ENCODE peak calls at places on chromosomes 2 and 18, in eight cellular contexts. N, V, U, Z, O, G, B and S are unnamed samples.

GRCh38 chr2:122236152-122236892 is 480.9 kb downstream of the TSN start:
- DNase-seq in O (peak), Z (no peak), V (no peak), U (no peak), B (peak), N (peak), G (peak), S (peak)

GRCh38 chr2:232300894-232301387 is 77.6 kb upstream of the ALPP start:
- DNase-seq in B (no peak), G (peak), O (no peak), N (no peak), U (no peak), V (no peak), Z (no peak), S (no peak)

GRCh38 chr2:18149660-18150246 is 271.3 kb downstream of the KCNS3 start:
- DNase-seq in B (peak), Z (peak), O (no peak), N (peak), G (peak), V (peak), U (no peak), S (peak)

GRCh38 chr2:12131975-12132374 is 385.5 kb downstream of the LPIN1 start:
- DNase-seq in N (no peak), Z (no peak), B (peak), U (no peak), V (no peak), G (peak), O (peak), S (peak)

GRCh38 chr2:169845016-169845415 is 17.8 kb downstream of the UBR3 start:
- DNase-seq in G (peak), N (no peak), O (no peak), U (no peak), B (no peak), V (no peak), Z (no peak), S (no peak)

GRCh38 chr18:49048361-49048760 is 97.6 kb upstream of the SMAD7 start:
- DNase-seq in G (peak), V (no peak), N (peak), O (peak), Z (no peak), B (no peak), U (no peak), S (peak)

GRCh38 chr2:98514879-98515570 is 70.4 kb downstream of the INPP4A start:
- DNase-seq in V (no peak), O (no peak), G (no peak), N (peak), B (peak), U (no peak), Z (no peak), S (peak)

GRCh38 chr2:237154050-237154638 is 68.5 kb downstream of the COPS8 start:
- DNase-seq in V (peak), O (no peak), B (peak), Z (peak), G (peak), U (peak), N (peak), S (peak)

GRCh38 chr2:190867182-190867581 is 13.4 kb upstream of the GLS start:
- DNase-seq in O (peak), Z (no peak), N (no peak), U (no peak), V (no peak), G (no peak), B (peak), S (peak)

GRCh38 chr2:7627587-7627986 is 710.4 kb downstream of the RNF144A start:
- DNase-seq in U (no peak), N (peak), V (no peak), O (no peak), G (no peak), Z (no peak), B (no peak), S (peak)

GRCh38 chr2:226798422-226799210 is 1.0 kb downstream of the IRS1 start:
- DNase-seq in Z (peak), V (no peak), N (peak), O (no peak), G (no peak), U (peak), B (peak), S (peak)

GRCh38 chr2:199379251-199379650 is 78.5 kb downstream of the SATB2 start:
- DNase-seq in O (no peak), G (peak), U (no peak), B (peak), N (peak), Z (no peak), V (no peak), S (peak)

GRCh38 chr2:5195636-5196035 is 496.5 kb upstream of the SOX11 start:
- DNase-seq in V (no peak), Z (no peak), O (no peak), G (no peak), B (no peak), N (no peak), U (no peak), S (no peak)

GRCh38 chr18:31399336-31400032 is 22.9 kb downstream of the DSG4 start:
- DNase-seq in O (no peak), B (no peak), U (no peak), G (no peak), Z (no peak), V (peak), N (peak), S (no peak)

GRCh38 chr18:10660485-10660884 is 134.7 kb downstream of the NAPG start:
- DNase-seq in O (peak), V (no peak), G (peak), Z (no peak), U (no peak), B (peak), N (no peak), S (peak)

GRCh38 chr2:217933326-217933993 is 69.3 kb downstream of the TNS1 start:
- DNase-seq in B (no peak), Z (no peak), O (no peak), U (no peak), V (no peak), N (no peak), G (no peak), S (no peak)

DNA sequence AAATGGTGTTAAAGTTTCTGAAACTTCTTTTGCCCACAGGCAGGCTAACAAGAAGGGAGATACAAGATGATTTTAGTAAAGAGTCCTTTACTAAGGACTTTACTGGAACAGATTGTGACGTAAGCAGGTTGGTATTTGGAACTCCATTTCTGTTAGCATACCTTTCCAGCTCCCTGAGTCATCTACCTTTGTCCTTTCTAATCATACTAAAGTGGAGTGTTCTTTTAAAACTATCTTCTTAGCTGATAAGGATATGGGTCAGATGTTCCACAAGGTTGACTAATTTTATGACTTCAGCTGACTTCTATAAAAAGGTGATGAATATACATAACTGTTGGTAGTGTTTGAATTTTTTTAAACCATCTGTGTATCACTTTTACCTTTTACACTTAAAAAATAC is 21.1 kb downstream of the UGP2 start:
- DNase-seq in Z (no peak), O (no peak), V (peak), G (no peak), U (no peak), B (no peak), N (peak), S (peak)
- H3K4me3 ChIP-seq in Z (no peak), O (no peak), V (no peak), G (no peak), U (no peak), B (no peak), N (no peak), S (no peak)

GRCh38 chr18:61893971-61894750 is 1.4 kb upstream of the RNF152 start:
- DNase-seq in V (peak), Z (peak), O (no peak), B (peak), N (peak), G (peak), U (peak), S (peak)
- TF ChIP-seq CTCF in V (no peak), Z (peak), O (peak), B (peak), N (peak), G (no peak), U (peak), S (peak)

GRCh38 chr2:46298522-46299351 is 1.5 kb downstream of the EPAS1 start:
- DNase-seq in Z (peak), V (no peak), G (peak), N (peak), B (peak), U (no peak), O (no peak), S (peak)
- H3K4me3 ChIP-seq in Z (peak), V (peak), G (peak), N (peak), B (peak), U (no peak), O (peak), S (peak)

GRCh38 chr2:214960677-214961076 is 151.2 kb upstream of the BARD1 start:
- DNase-seq in U (no peak), V (no peak), Z (no peak), O (no peak), N (peak), G (no peak), B (peak), S (peak)
- TF ChIP-seq CTCF in U (peak), V (no peak), Z (peak), O (peak), N (peak), G (no peak), B (no peak), S (peak)

GRCh38 chr18:79402977-79403722 is 7.4 kb downstream of the NFATC1 start:
- DNase-seq in V (no peak), N (peak), G (no peak), B (no peak), U (no peak), Z (no peak), O (no peak), S (peak)
- H3K4me3 ChIP-seq in V (no peak), N (no peak), G (no peak), B (no peak), U (no peak), Z (no peak), O (no peak), S (no peak)

GRCh38 chr2:37648316-37649011 is 23.0 kb downstream of the CDC42EP3 start:
- DNase-seq in Z (no peak), N (no peak), G (no peak), O (no peak), B (peak), V (no peak), U (peak), S (peak)
- TF ChIP-seq CTCF in Z (no peak), N (no peak), G (no peak), O (peak), B (no peak), V (no peak), U (peak), S (peak)